ENCODE peak calls at places on chromosomes 16 and 17, in four cellular contexts. P, L, O and I are unnamed samples.

GRCh38 chr17:17021194-17021863 is 20.9 kb upstream of the MPRIP start:
- DNase-seq in P (no peak), L (peak), O (peak), I (peak)

GRCh38 chr17:33647976-33648375 is 354.9 kb upstream of the ASIC2 start:
- DNase-seq in P (no peak), L (no peak), O (no peak), I (no peak)

GRCh38 chr17:74598346-74599022 is 6.4 kb upstream of the CD300LD start:
- DNase-seq in P (no peak), L (no peak), O (no peak), I (no peak)

GRCh38 chr16:82605863-82606620 is 20.7 kb upstream of the CDH13 start:
- DNase-seq in P (no peak), L (no peak), O (no peak), I (no peak)

GRCh38 chr17:12739500-12739899 is 49.8 kb upstream of the ARHGAP44 start:
- DNase-seq in P (no peak), L (no peak), O (no peak), I (no peak)

GRCh38 chr17:45334701-45335677 is 18.2 kb upstream of the MAP3K14 start:
- DNase-seq in P (no peak), L (no peak), O (no peak), I (no peak)

GRCh38 chr17:60103957-60104356 is 25.2 kb upstream of the HEATR6 start:
- DNase-seq in P (no peak), L (no peak), O (no peak), I (no peak)

GRCh38 chr17:40791116-40791515 is 8.6 kb downstream of the KRT28 start:
- DNase-seq in P (no peak), L (no peak), O (no peak), I (no peak)

GRCh38 chr16:70432304-70432799 is 6.5 kb downstream of the ST3GAL2 start:
- DNase-seq in P (no peak), L (no peak), O (no peak), I (no peak)

GRCh38 chr17:58302171-58302918 is 21.6 kb upstream of the MPO start:
- DNase-seq in P (no peak), L (peak), O (no peak), I (peak)

GRCh38 chr17:1379930-1380313 is 20.1 kb downstream of the YWHAE start:
- DNase-seq in P (no peak), L (no peak), O (no peak), I (no peak)

GRCh38 chr17:82821554-82821953 is 18.3 kb downstream of the ZNF750 start:
- DNase-seq in P (no peak), L (no peak), O (no peak), I (no peak)

GRCh38 chr17:61454095-61454931 is 2.1 kb downstream of the TBX4 start:
- DNase-seq in P (no peak), L (no peak), O (no peak), I (no peak)

GRCh38 chr16:56822966-56823739 is 41.9 kb upstream of the SLC12A3 start:
- DNase-seq in P (no peak), L (no peak), O (no peak), I (no peak)

GRCh38 chr16:87653234-87653633 is 50.9 kb downstream of the JPH3 start:
- DNase-seq in P (no peak), L (no peak), O (no peak), I (no peak)

GRCh38 chr16:1993731-1994131 is 4.0 kb downstream of the SYNGR3 start:
- DNase-seq in P (peak), L (no peak), O (no peak), I (peak)

GRCh38 chr16:24991349-24991748 is 23.8 kb downstream of the ARHGAP17 start:
- DNase-seq in P (no peak), L (no peak), O (no peak), I (no peak)

GRCh38 chr17:50783193-50783660 is 15.9 kb upstream of the ANKRD40CL start:
- DNase-seq in P (peak), L (peak), O (peak), I (peak)

GRCh38 chr17:4836221-4836620 is 3.1 kb downstream of the MINK1 start:
- DNase-seq in P (no peak), L (no peak), O (no peak), I (no peak)

GRCh38 chr17:19857640-19858039 is 10.1 kb downstream of the ULK2 start:
- DNase-seq in P (no peak), L (no peak), O (no peak), I (no peak)

GRCh38 chr17:39782980-39783379 is 45.2 kb downstream of the GRB7 start:
- DNase-seq in P (no peak), L (no peak), O (no peak), I (no peak)

GRCh38 chr16:87850009-87851006 is 19.0 kb downstream of the SLC7A5 start:
- DNase-seq in P (peak), L (peak), O (peak), I (peak)

GRCh38 chr16:56463153-56463552 is 11.8 kb downstream of the OGFOD1 start:
- DNase-seq in P (no peak), L (no peak), O (no peak), I (no peak)

GRCh38 chr16:83895942-83896341 is 3.0 kb upstream of the MLYCD start:
- DNase-seq in P (no peak), L (no peak), O (no peak), I (no peak)

GRCh38 chr16:50430076-50430475 is 61.3 kb upstream of the BRD7 start:
- DNase-seq in P (no peak), L (no peak), O (no peak), I (no peak)

GRCh38 chr16:48160575-48160974 is 4.8 kb upstream of the ABCC12 start:
- DNase-seq in P (no peak), L (no peak), O (no peak), I (no peak)

GRCh38 chr16:11165349-11165748 is 90.7 kb downstream of the SOCS1 start:
- DNase-seq in P (no peak), L (no peak), O (no peak), I (no peak)

GRCh38 chr16:72938426-72939164 is 109.3 kb downstream of the ZFHX3 start:
- DNase-seq in P (peak), L (peak), O (peak), I (peak)

GRCh38 chr16:66207139-66207863 is 159.2 kb upstream of the CDH5 start:
- DNase-seq in P (no peak), L (no peak), O (no peak), I (no peak)

GRCh38 chr16:9797306-9797705 is 384.9 kb downstream of the GRIN2A start:
- DNase-seq in P (peak), L (peak), O (no peak), I (no peak)